ENCODE peak calls at places on chromosome 3, in five cellular contexts. One of them, this sample, is unnamed.

GRCh38 chr3:61813656-61814055 is 252.3 kb downstream of the PTPRG start:
- DNase-seq in HepG2: no peak
- DNase-seq in suprapubic skin: no peak
- DNase-seq in heart left ventricle: no peak
- DNase-seq in body of pancreas: no peak
- DNase-seq in this sample: no peak

GRCh38 chr3:99627062-99627826 is 11.2 kb upstream of the COL8A1 start:
- DNase-seq in HepG2: no peak
- DNase-seq in heart left ventricle: no peak
- DNase-seq in body of pancreas: no peak
- DNase-seq in suprapubic skin: no peak
- DNase-seq in this sample: no peak

GRCh38 chr3:16033889-16034687 is 140.4 kb upstream of the GALNT15 start:
- DNase-seq in heart left ventricle: no peak
- DNase-seq in body of pancreas: no peak
- DNase-seq in HepG2: no peak
- DNase-seq in suprapubic skin: no peak
- DNase-seq in this sample: no peak

GRCh38 chr3:197597335-197597734 is 41.6 kb upstream of the BDH1 start:
- DNase-seq in body of pancreas: no peak
- DNase-seq in HepG2: peak; percentile 71
- DNase-seq in suprapubic skin: no peak
- DNase-seq in heart left ventricle: no peak
- DNase-seq in this sample: no peak

GRCh38 chr3:55501905-55502304 is 14.8 kb upstream of the WNT5A start:
- DNase-seq in body of pancreas: no peak
- DNase-seq in heart left ventricle: no peak
- DNase-seq in HepG2: no peak
- DNase-seq in suprapubic skin: no peak
- DNase-seq in this sample: no peak

GRCh38 chr3:45302470-45302869 is 76.4 kb upstream of the TMEM158 start:
- DNase-seq in body of pancreas: no peak
- DNase-seq in heart left ventricle: no peak
- DNase-seq in suprapubic skin: no peak
- DNase-seq in HepG2: no peak
- DNase-seq in this sample: no peak

GRCh38 chr3:41247590-41247989 is 48.3 kb downstream of the CTNNB1 start:
- DNase-seq in body of pancreas: no peak
- DNase-seq in suprapubic skin: no peak
- DNase-seq in HepG2: peak; percentile 95
- DNase-seq in heart left ventricle: no peak
- DNase-seq in this sample: no peak

GRCh38 chr3:85141-85540 is 111.4 kb upstream of the CHL1 start:
- DNase-seq in heart left ventricle: no peak
- DNase-seq in suprapubic skin: no peak
- DNase-seq in HepG2: no peak
- DNase-seq in body of pancreas: no peak
- DNase-seq in this sample: no peak

GRCh38 chr3:143421556-143421955 is 302.0 kb downstream of the CHST2 start:
- DNase-seq in body of pancreas: no peak
- DNase-seq in HepG2: no peak
- DNase-seq in suprapubic skin: no peak
- DNase-seq in heart left ventricle: no peak
- DNase-seq in this sample: no peak

GRCh38 chr3:69921651-69922050 is 77.9 kb upstream of the SAMMSON start:
- DNase-seq in body of pancreas: no peak
- DNase-seq in heart left ventricle: no peak
- DNase-seq in suprapubic skin: no peak
- DNase-seq in HepG2: no peak
- DNase-seq in this sample: no peak

GRCh38 chr3:46353090-46353489 is 821 bp upstream of the CCR2 start:
- DNase-seq in HepG2: no peak
- DNase-seq in heart left ventricle: no peak
- DNase-seq in body of pancreas: no peak
- DNase-seq in suprapubic skin: no peak
- DNase-seq in this sample: no peak
- TF ChIP-seq POLR2A in HepG2: no peak
- TF ChIP-seq POLR2A in heart left ventricle: no peak
- TF ChIP-seq POLR2A in body of pancreas: no peak
- TF ChIP-seq POLR2A in suprapubic skin: no peak
- TF ChIP-seq POLR2A in this sample: no peak

GRCh38 chr3:73954506-73954905 is 329.8 kb upstream of the PDZRN3 start:
- DNase-seq in body of pancreas: no peak
- DNase-seq in HepG2: no peak
- DNase-seq in suprapubic skin: no peak
- DNase-seq in heart left ventricle: no peak
- DNase-seq in this sample: no peak
- H3K4me1 ChIP-seq in body of pancreas: no peaks in the 10 kb centered on the region
- H3K4me1 ChIP-seq in HepG2: no peaks in the 10 kb centered on the region
- H3K4me1 ChIP-seq in suprapubic skin: no peaks in the 10 kb centered on the region
- H3K4me1 ChIP-seq in heart left ventricle: no peaks in the 10 kb centered on the region
- H3K4me1 ChIP-seq in this sample: no peaks in the 10 kb centered on the region

DNA sequence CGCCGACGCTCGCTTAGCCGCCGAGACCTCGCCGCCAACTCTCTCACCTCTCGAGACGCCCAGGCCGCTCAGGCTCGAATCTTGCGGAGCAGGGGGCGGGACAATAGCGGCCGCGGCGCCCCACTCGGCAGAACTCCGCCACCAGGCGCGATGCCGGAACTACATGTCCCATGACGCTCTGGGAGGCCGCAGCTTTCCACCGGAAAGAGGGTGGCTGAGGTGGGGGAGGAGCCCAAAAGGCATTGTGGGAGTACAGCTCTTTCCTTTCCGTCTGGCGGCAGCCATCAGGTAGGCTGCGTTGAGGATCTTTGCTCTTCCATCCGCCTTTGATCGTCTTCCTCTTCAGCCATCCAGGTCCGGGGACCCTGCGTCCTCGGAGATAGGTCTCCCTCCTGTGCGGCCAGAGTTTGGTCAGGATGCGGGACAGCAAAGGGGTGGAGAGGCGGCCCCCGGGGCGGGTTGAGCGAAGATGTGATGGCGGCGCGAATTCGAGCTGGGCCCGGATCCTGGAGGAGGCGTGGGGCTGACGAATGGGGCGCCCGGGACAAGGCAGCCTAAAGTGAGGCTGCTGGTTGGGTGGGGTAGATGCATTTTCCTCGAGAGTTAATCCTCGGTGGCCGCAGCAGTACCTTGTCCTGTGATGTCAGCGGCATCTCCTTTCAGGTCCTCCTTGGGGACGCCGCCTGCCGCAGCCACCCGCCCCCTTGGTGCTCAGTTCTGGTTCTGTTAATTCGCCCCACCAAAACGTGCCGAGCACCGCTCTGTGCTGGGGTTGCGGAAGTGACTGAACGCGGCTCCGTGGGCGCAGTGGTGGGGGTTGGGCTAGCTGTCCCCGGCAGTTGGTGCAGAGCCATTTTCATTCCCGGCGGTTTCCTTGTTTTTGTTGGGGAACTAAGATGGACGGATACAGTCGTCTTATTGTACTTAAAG is at the start of the genes NKIRAS1 and RPL15:
- DNase-seq in body of pancreas: peak; percentile 97
- DNase-seq in heart left ventricle: peak; percentile 98
- DNase-seq in HepG2: peak; percentile 94
- DNase-seq in suprapubic skin: peak; percentile 98
- DNase-seq in this sample: peak; percentile 98
- TF ChIP-seq POLR2A in body of pancreas: peak; percentile 100
- TF ChIP-seq POLR2A in heart left ventricle: peak; percentile 96
- TF ChIP-seq POLR2A in HepG2: peak; percentile 100
- TF ChIP-seq POLR2A in suprapubic skin: peak; percentile 97
- TF ChIP-seq POLR2A in this sample: peak; percentile 93

DNA sequence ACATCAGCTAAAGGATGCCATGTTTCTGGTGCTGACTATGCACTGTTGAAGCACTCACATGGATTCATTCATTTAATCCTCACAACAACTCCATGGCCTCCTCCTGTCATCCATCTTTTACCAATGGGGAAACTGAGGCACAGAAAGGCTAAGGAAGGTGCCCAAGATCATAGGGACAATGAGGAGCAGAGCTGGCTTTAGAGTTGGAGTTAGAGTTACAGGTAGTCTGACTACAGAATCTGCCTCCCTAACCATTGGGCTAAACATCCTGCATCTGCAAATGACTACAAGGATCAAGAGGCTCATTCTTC is 111.5 kb downstream of the IQSEC1 start:
- DNase-seq in suprapubic skin: no peak
- DNase-seq in HepG2: no peak
- DNase-seq in heart left ventricle: no peak
- DNase-seq in body of pancreas: no peak
- DNase-seq in this sample: no peak
- H3K4me1 ChIP-seq in suprapubic skin: peaks cover 98% of the 10 kb centered on the region
- H3K4me1 ChIP-seq in HepG2: peaks cover 70% of the 10 kb centered on the region
- H3K4me1 ChIP-seq in heart left ventricle: peaks cover 100% of the 10 kb centered on the region
- H3K4me1 ChIP-seq in body of pancreas: peaks cover 85% of the 10 kb centered on the region
- H3K4me1 ChIP-seq in this sample: peaks cover 25% of the 10 kb centered on the region

DNA sequence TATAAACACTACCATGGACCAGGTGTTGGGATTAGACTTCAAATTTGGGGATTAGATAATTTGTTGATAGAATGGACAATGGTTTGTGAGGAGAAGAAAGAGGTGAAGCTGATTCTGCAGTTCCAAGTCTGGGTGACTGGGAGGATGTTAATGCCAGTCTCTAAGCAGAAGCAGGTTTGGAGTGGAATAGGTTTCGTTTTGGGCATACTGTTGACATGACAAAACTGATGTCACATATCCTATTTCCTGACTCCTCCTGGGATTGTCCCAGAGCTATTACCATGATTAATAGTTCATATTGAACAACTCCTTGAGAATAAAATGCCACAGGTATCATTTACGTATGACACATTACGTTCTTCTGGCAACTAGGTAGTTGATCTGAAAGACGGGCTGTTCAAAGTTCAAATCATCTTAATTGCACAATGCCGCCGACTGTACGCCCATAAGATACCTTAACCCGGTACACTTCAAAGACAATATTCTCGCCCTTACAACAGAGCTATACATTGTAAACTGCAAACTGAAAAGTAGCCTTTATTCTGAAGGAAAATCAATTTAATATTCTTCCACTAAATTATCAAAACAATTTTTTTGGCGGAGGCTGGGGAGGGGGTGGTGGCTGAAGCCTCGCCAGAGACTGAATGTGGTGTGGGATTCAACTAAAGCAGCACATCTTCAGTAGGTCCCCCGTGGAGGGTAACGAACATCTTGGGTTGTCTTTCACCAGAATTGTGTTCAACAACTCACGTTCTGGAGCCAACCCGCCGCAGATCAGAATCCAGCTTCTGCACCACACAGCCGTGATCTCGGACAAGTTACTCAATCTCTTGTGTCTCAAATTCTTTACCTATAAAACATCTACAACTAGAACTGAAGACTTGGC is 1.2 kb upstream of the RAB5A start:
- DNase-seq in suprapubic skin: no peak
- DNase-seq in HepG2: no peak
- DNase-seq in heart left ventricle: peak; percentile 29
- DNase-seq in body of pancreas: no peak
- DNase-seq in this sample: peak; percentile 15
- TF ChIP-seq POLR2A in suprapubic skin: no peak
- TF ChIP-seq POLR2A in HepG2: no peak
- TF ChIP-seq POLR2A in heart left ventricle: no peak
- TF ChIP-seq POLR2A in body of pancreas: no peak
- TF ChIP-seq POLR2A in this sample: no peak

GRCh38 chr3:183515968-183516851 is 39.3 kb downstream of the KLHL6 start:
- DNase-seq in suprapubic skin: no peak
- DNase-seq in heart left ventricle: no peak
- DNase-seq in body of pancreas: no peak
- DNase-seq in HepG2: no peak
- DNase-seq in this sample: no peak

GRCh38 chr3:183513046-183513706 is 42.3 kb downstream of the KLHL6 start:
- DNase-seq in suprapubic skin: no peak
- DNase-seq in heart left ventricle: no peak
- DNase-seq in HepG2: no peak
- DNase-seq in body of pancreas: no peak
- DNase-seq in this sample: no peak

GRCh38 chr3:183518446-183519185 is 36.9 kb downstream of the KLHL6 start:
- DNase-seq in suprapubic skin: no peak
- DNase-seq in heart left ventricle: no peak
- DNase-seq in body of pancreas: no peak
- DNase-seq in HepG2: no peak
- DNase-seq in this sample: no peak

GRCh38 chr3:183514048-183514447 is 41.5 kb downstream of the KLHL6 start:
- DNase-seq in body of pancreas: no peak
- DNase-seq in heart left ventricle: no peak
- DNase-seq in suprapubic skin: no peak
- DNase-seq in HepG2: no peak
- DNase-seq in this sample: no peak

DNA sequence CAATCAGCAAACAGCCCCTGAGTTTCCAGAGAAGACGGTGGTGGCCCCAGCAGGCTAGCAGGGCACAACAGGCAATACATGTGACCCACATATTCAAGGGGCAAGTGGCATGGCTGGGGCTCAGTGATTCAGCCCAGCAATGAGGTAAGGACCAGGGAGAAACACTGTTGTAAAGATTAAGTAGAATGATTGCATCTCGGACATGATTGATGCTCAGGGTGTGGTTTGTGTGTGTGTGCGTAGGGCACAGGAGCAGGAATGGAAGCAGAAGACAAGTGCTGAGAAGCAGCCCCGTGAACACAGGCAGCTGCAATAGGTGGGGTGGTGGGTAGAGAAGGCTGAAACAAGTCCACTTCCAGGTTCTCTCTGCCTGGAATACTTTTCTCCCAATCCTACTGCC is 37.9 kb downstream of the KLHL6 start:
- DNase-seq in HepG2: no peak
- DNase-seq in heart left ventricle: no peak
- DNase-seq in body of pancreas: no peak
- DNase-seq in suprapubic skin: no peak
- DNase-seq in this sample: no peak
- H3K4me1 ChIP-seq in HepG2: peaks cover 29% of the 10 kb centered on the region
- H3K4me1 ChIP-seq in heart left ventricle: peaks cover 5% of the 10 kb centered on the region
- H3K4me1 ChIP-seq in body of pancreas: no peaks in the 10 kb centered on the region
- H3K4me1 ChIP-seq in suprapubic skin: no peaks in the 10 kb centered on the region
- H3K4me1 ChIP-seq in this sample: no peaks in the 10 kb centered on the region

This sample was measured in thyroid gland.